ENCODE peak calls at places on chromosome 10, in nine cellular contexts. U is neural progenitor cell, Y is mesendoderm, T is PC-3, C is fibroblast of lung, L is HCT116, H is astrocyte, W is H9, J is neuronal stem cell. E is an unnamed sample.

GRCh38 chr10:106696239-106696638 is 468.3 kb downstream of the SORCS1 start:
- DNase-seq in U (no peak), Y (no peak), T (no peak), C (no peak), L (no peak), H (no peak), W (no peak), J (no peak), E (no peak)

GRCh38 chr10:35872666-35873065 is 230.6 kb upstream of the FZD8 start:
- DNase-seq in U (no peak), Y (no peak), T (no peak), C (no peak), L (no peak), H (no peak), W (no peak), J (no peak), E (no peak)

GRCh38 chr10:106399112-106399511 is 765.4 kb downstream of the SORCS1 start:
- DNase-seq in U (peak; percentile 9), Y (peak; percentile 88), T (no peak), C (no peak), L (no peak), H (no peak), W (no peak), J (no peak), E (no peak)

GRCh38 chr10:131178521-131178920 is 133.0 kb downstream of the TCERG1L start:
- DNase-seq in U (no peak), Y (no peak), T (no peak), C (no peak), L (no peak), H (no peak), W (peak; percentile 12), J (no peak), E (no peak)

GRCh38 chr10:112880633-112881530 is 69.2 kb upstream of the TCF7L2 start:
- DNase-seq in U (no peak), Y (peak; percentile 95), T (no peak), C (no peak), L (no peak), H (no peak), W (no peak), J (no peak), E (no peak)

GRCh38 chr10:86344281-86344680 is 22.3 kb downstream of the GRID1 start:
- DNase-seq in U (no peak), Y (no peak), T (no peak), C (no peak), L (no peak), H (no peak), W (no peak), J (no peak), E (no peak)

GRCh38 chr10:74118794-74119193 is 31.8 kb downstream of the AP3M1 start:
- DNase-seq in U (no peak), Y (no peak), T (peak; percentile 93), C (no peak), L (peak; percentile 18), H (no peak), W (no peak), J (no peak), E (no peak)

GRCh38 chr10:92688573-92688926 is 1.2 kb upstream of the HHEX start:
- DNase-seq in U (no peak), Y (no peak), T (no peak), C (no peak), L (no peak), H (no peak), W (no peak), J (no peak), E (no peak)

GRCh38 chr10:31596765-31597164 is 277.7 kb downstream of the ZEB1 start:
- DNase-seq in U (no peak), Y (no peak), T (no peak), C (no peak), L (no peak), H (no peak), W (no peak), J (no peak), E (no peak)

GRCh38 chr10:90834326-90834725 is 23.5 kb downstream of the HTR7 start:
- DNase-seq in U (no peak), Y (no peak), T (no peak), C (no peak), L (no peak), H (peak; percentile 79), W (no peak), J (no peak), E (no peak)

GRCh38 chr10:26478061-26478460 is 39.9 kb downstream of the APBB1IP start:
- DNase-seq in U (no peak), Y (no peak), T (no peak), C (no peak), L (no peak), H (no peak), W (no peak), J (no peak), E (no peak)

GRCh38 chr10:69335063-69335587 is 56.8 kb downstream of the HK1 start:
- DNase-seq in U (no peak), Y (no peak), T (no peak), C (peak; percentile 80), L (no peak), H (no peak), W (no peak), J (no peak), E (peak; percentile 54)

GRCh38 chr10:26438534-26439269 is 561 bp downstream of the APBB1IP start:
- DNase-seq in U (peak; percentile 35), Y (peak; percentile 18), T (no peak), C (no peak), L (no peak), H (peak; percentile 15), W (peak; percentile 42), J (no peak), E (peak; percentile 71)

GRCh38 chr10:124114696-124115095 is 21.3 kb upstream of the CHST15 start:
- DNase-seq in U (no peak), Y (no peak), T (no peak), C (no peak), L (no peak), H (no peak), W (no peak), J (no peak), E (no peak)

GRCh38 chr10:124117511-124117785 is 24.1 kb upstream of the CHST15 start:
- DNase-seq in U (no peak), Y (no peak), T (no peak), C (no peak), L (no peak), H (no peak), W (no peak), J (no peak), E (no peak)

GRCh38 chr10:124119216-124119615 is 25.8 kb upstream of the CHST15 start:
- DNase-seq in U (no peak), Y (no peak), T (no peak), C (no peak), L (no peak), H (no peak), W (no peak), J (no peak), E (no peak)

GRCh38 chr10:124117879-124118278 is 24.5 kb upstream of the CHST15 start:
- DNase-seq in U (no peak), Y (peak; percentile 14), T (no peak), C (no peak), L (no peak), H (no peak), W (no peak), J (no peak), E (peak; percentile 79)

GRCh38 chr10:124116771-124117510 is 23.5 kb upstream of the CHST15 start:
- DNase-seq in U (no peak), Y (no peak), T (no peak), C (no peak), L (no peak), H (no peak), W (no peak), J (no peak), E (no peak)
- H3K9ac ChIP-seq in U (no peak overlapping the region), Y (no peak overlapping the region), T (no peak overlapping the region), C (no peak overlapping the region), L (no peak overlapping the region), H (no peak overlapping the region), W (no peak overlapping the region), J (no peak overlapping the region), E (no peak overlapping the region)

DNA sequence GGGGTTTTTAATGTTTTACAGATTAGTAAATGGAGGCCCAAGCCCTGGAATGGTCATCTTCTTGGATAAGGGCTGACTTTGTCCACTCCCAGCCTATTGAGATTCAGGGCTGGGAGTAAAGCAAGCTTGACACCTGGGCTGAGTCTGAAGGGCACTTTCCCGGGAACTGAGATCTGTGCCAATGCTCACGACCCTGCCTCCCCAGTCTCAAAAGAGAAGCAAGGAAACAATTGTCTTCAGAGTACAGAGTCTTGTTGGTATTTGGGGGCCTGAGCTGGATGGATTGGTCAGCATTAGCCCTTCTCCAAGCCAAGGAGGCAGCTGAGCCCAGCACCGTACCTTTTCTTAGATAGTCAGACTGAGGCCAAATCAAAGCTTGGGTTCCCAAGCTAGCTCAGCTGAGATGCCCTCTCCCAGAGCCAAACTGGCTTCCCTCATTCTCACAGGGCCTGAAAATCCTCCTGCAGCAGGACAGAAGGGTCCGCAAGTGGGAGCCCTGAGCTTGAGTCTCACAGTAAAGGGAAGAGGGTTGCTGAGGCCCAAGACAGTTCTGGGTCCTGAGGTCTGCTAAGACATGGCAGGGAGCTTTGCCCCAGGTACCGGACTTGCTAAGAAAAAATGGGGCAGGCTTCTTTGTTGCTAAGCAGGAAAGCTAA is 3.7 kb downstream of the DDIT4 start:
- DNase-seq in U (no peak), Y (no peak), T (no peak), C (no peak), L (no peak), H (no peak), W (no peak), J (no peak), E (no peak)
- H3K9ac ChIP-seq in U (no peak overlapping the region), Y (no peak overlapping the region), T (no peak overlapping the region), C (no peak overlapping the region), L (no peak overlapping the region), H (no peak overlapping the region), W (no peak overlapping the region), J (no peak overlapping the region), E (no peak overlapping the region)

DNA sequence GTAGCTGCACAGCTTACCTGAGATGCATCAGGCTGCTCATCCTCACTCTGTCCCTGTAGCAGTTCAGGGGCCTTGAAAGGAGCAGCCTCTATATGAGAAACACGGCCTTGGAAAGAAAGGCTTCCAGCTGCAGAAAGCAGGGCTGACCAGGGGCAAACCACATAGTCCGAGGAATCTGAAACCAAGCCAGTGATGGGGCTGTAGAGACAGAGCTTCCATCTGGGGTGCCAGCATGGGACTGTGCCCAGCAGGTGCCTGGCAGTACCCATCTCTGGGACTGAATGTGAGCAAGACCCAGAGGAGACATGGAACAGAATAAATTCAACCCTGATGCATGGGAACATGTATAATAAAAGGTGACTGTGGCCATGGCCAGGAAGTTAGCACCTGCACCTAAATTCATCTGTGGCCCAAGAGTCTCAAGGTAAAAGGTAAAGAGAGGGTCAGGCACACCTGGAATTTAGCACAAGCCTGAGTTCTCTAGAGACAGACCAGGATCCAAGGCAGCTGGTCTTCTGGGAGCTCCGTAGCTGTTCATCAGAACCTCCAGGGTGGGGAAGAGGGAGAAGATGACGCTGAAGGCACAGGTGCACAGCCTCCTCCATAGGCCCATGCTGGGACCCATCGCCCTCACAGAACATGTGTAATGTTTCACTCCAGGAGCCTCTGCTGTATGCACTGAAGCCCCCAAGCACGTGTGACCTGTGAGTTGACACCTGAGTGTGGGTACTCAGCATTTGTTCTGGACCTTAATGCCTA is 25.3 kb downstream of the FRMPD2 start:
- DNase-seq in U (no peak), Y (no peak), T (no peak), C (no peak), L (no peak), H (no peak), W (peak; percentile 19), J (no peak), E (no peak)
- H3K9ac ChIP-seq in U (no peak overlapping the region), Y (no peak overlapping the region), T (no peak overlapping the region), C (no peak overlapping the region), L (no peak overlapping the region), H (no peak overlapping the region), W (no peak overlapping the region), J (no peak overlapping the region), E (no peak overlapping the region)

GRCh38 chr10:70494536-70494935 is 16.0 kb downstream of the PALD1 start:
- DNase-seq in U (no peak), Y (no peak), T (no peak), C (no peak), L (no peak), H (no peak), W (no peak), J (no peak), E (no peak)
- H3K9ac ChIP-seq in U (no peak overlapping the region), Y (peak overlapping the region; percentile 9), T (no peak overlapping the region), C (no peak overlapping the region), L (no peak overlapping the region), H (no peak overlapping the region), W (no peak overlapping the region), J (no peak overlapping the region), E (no peak overlapping the region)